ENCODE peak calls at places on chromosomes 5 and 9, in six cellular contexts. C is hepatocyte, H is PC-3, M is GM23248, V is GM23338, J is SK-N-SH. Y is an unnamed sample.

GRCh38 chr5:10018670-10019069 is 231.0 kb downstream of the ATPSCKMT start:
- DNase-seq in C (peak; percentile 9), H (peak; percentile 90), M (peak; percentile 90), V (no peak), J (no peak), Y (no peak)

GRCh38 chr5:14522721-14523120 is 58.9 kb upstream of the OTULINL start:
- DNase-seq in C (no peak), H (no peak), M (no peak), V (no peak), J (no peak), Y (no peak)

GRCh38 chr9:91751922-91752321 is 198.1 kb downstream of the ROR2 start:
- DNase-seq in C (no peak), H (no peak), M (peak; percentile 91), V (no peak), J (no peak), Y (no peak)

GRCh38 chr5:51625224-51625968 is 242.1 kb downstream of the ISL1 start:
- DNase-seq in C (no peak), H (no peak), M (no peak), V (no peak), J (no peak), Y (no peak)

GRCh38 chr9:89952401-89952800 is 347.6 kb downstream of the GADD45G start:
- DNase-seq in C (no peak), H (no peak), M (peak; percentile 82), V (no peak), J (no peak), Y (no peak)

GRCh38 chr9:113950195-113951031 is 74.3 kb downstream of the ZNF618 start:
- DNase-seq in C (no peak), H (no peak), M (no peak), V (no peak), J (no peak), Y (no peak)

GRCh38 chr9:131402073-131402472 is 8.2 kb downstream of the PRRC2B start:
- DNase-seq in C (no peak), H (no peak), M (peak; percentile 87), V (no peak), J (no peak), Y (no peak)

GRCh38 chr9:130728721-130729120 is 35.1 kb downstream of the EXOSC2 start:
- DNase-seq in C (no peak), H (peak; percentile 80), M (peak; percentile 88), V (no peak), J (no peak), Y (no peak)

GRCh38 chr5:60595183-60595582 is 104.8 kb downstream of the DEPDC1B start:
- DNase-seq in C (no peak), H (no peak), M (no peak), V (no peak), J (no peak), Y (no peak)

GRCh38 chr5:38207343-38207742 is 51.0 kb upstream of the EGFLAM start:
- DNase-seq in C (peak; percentile 12), H (peak; percentile 32), M (peak; percentile 31), V (peak; percentile 68), J (no peak), Y (no peak)

GRCh38 chr5:34660444-34660843 is 4.3 kb downstream of the RAI14 start:
- DNase-seq in C (no peak), H (peak; percentile 33), M (peak; percentile 83), V (no peak), J (no peak), Y (no peak)

GRCh38 chr9:121708768-121709488 is 57.5 kb downstream of the DAB2IP start:
- DNase-seq in C (no peak), H (no peak), M (no peak), V (peak; percentile 60), J (peak; percentile 59), Y (no peak)

GRCh38 chr9:123373447-123373923 is 17.5 kb downstream of the CRB2 start:
- DNase-seq in C (no peak), H (no peak), M (no peak), V (peak; percentile 76), J (peak; percentile 81), Y (no peak)

GRCh38 chr9:132409828-132410528 is at the start of gene CFAP77:
- DNase-seq in C (peak; percentile 66), H (peak; percentile 46), M (peak; percentile 79), V (peak; percentile 80), J (peak; percentile 88), Y (peak; percentile 53)

GRCh38 chr9:121201045-121201737 is 478 bp downstream of the RAB14 start:
- DNase-seq in C (peak; percentile 62), H (no peak), M (peak; percentile 71), V (peak; percentile 60), J (no peak), Y (peak; percentile 59)

GRCh38 chr5:1416856-1417469 is 28.3 kb downstream of the SLC6A3 start:
- DNase-seq in C (no peak), H (no peak), M (no peak), V (no peak), J (no peak), Y (no peak)

GRCh38 chr5:174535691-174536090 is 188.7 kb upstream of the MSX2 start:
- DNase-seq in C (no peak), H (peak; percentile 78), M (no peak), V (peak; percentile 16), J (no peak), Y (no peak)

GRCh38 chr9:89247431-89248370 is 63.3 kb upstream of the CKS2 start:
- DNase-seq in C (peak; percentile 48), H (peak; percentile 53), M (no peak), V (peak; percentile 40), J (no peak), Y (no peak)

GRCh38 chr5:10556893-10557746 is 6.8 kb upstream of the ANKRD33B start:
- DNase-seq in C (no peak), H (peak; percentile 74), M (no peak), V (no peak), J (no peak), Y (no peak)

GRCh38 chr9:81874228-81874627 is 54.0 kb upstream of the SPATA31D4 start:
- DNase-seq in C (no peak), H (no peak), M (no peak), V (no peak), J (no peak), Y (no peak)

GRCh38 chr5:180640301-180640764 is 9.1 kb downstream of the FLT4 start:
- DNase-seq in C (no peak), H (no peak), M (no peak), V (no peak), J (peak; percentile 24), Y (no peak)

GRCh38 chr5:168137265-168137664 is 154.2 kb upstream of the WWC1 start:
- DNase-seq in C (no peak), H (no peak), M (no peak), V (no peak), J (no peak), Y (no peak)

GRCh38 chr5:153960269-153961215 is 78.2 kb downstream of the FAM114A2 start:
- DNase-seq in C (no peak), H (no peak), M (peak; percentile 24), V (peak; percentile 22), J (no peak), Y (no peak)

GRCh38 chr5:59863777-59864176 is 29.7 kb downstream of the PDE4D start:
- DNase-seq in C (no peak), H (no peak), M (peak; percentile 46), V (no peak), J (no peak), Y (no peak)

GRCh38 chr5:154896562-154896919 is 38.1 kb downstream of the CNOT8 start:
- DNase-seq in C (no peak), H (no peak), M (no peak), V (no peak), J (no peak), Y (no peak)

GRCh38 chr9:130765135-130766030 is 69.7 kb upstream of the ABL1 start:
- DNase-seq in C (no peak), H (no peak), M (peak; percentile 43), V (no peak), J (no peak), Y (no peak)

GRCh38 chr5:125177340-125177739 is 430.9 kb upstream of the ZNF608 start:
- DNase-seq in C (no peak), H (no peak), M (no peak), V (no peak), J (no peak), Y (no peak)

GRCh38 chr9:137082925-137083290 is 3.9 kb upstream of the MAN1B1 start:
- DNase-seq in C (no peak), H (no peak), M (peak; percentile 5), V (no peak), J (no peak), Y (no peak)

GRCh38 chr9:137084526-137084925 is 2.3 kb upstream of the MAN1B1 start:
- DNase-seq in C (no peak), H (no peak), M (no peak), V (no peak), J (no peak), Y (no peak)

GRCh38 chr9:137080260-137081122 is 3.2 kb downstream of the UAP1L1 start:
- DNase-seq in C (no peak), H (no peak), M (no peak), V (no peak), J (no peak), Y (no peak)

GRCh38 chr9:137083418-137084004 is 3.3 kb upstream of the MAN1B1 start:
- DNase-seq in C (peak; percentile 85), H (peak; percentile 92), M (peak; percentile 98), V (no peak), J (no peak), Y (no peak)

GRCh38 chr9:137082222-137082924 is 4.4 kb upstream of the MAN1B1 start:
- DNase-seq in C (no peak), H (no peak), M (no peak), V (no peak), J (no peak), Y (no peak)
- H3K27ac ChIP-seq in C (no peak overlapping the region), H (no peak overlapping the region), M (peak overlapping the region; percentile 80), V (no peak overlapping the region), J (peak overlapping the region; percentile 85), Y (no peak overlapping the region)

GRCh38 chr9:70504814-70505213 is 90.4 kb upstream of the KLF9 start:
- DNase-seq in C (no peak), H (no peak), M (no peak), V (no peak), J (no peak), Y (no peak)
- H3K4me2 ChIP-seq in C (no peak overlapping the region), H (no peak overlapping the region), M (no peak overlapping the region), V (no peak overlapping the region), J (no peak overlapping the region), Y (no peak overlapping the region)

GRCh38 chr9:136403538-136403914 is 3.6 kb upstream of the SNAPC4 start:
- DNase-seq in C (no peak), H (no peak), M (no peak), V (no peak), J (no peak), Y (no peak)
- TF ChIP-seq EZH2phosphoT487 in C (no peak), H (no peak), M (no peak), V (no peak), J (no peak), Y (no peak)

DNA sequence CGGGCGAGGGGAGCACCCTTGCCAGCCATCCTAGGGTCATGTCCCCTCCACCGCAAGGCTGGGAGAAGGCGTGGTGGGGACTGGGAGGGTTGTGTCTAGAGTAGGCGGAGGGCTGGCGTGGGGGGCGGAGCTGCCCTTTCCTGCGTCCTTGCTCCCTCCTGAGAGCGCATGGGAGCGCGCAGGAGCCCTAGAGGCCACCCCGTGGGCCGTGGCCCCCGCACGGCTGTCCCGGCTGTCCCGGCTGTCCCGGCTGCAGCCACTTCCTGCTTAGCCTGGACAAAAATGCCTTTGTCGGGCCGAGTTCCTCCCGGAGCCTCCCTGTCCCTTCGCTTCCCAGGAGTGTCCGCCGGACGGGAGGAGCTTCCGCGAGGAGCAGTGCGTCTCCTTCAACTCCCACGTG is 4.9 kb downstream of the ADAMTSL2 start:
- DNase-seq in C (no peak), H (no peak), M (peak; percentile 26), V (peak; percentile 54), J (no peak), Y (no peak)
- H3K27ac ChIP-seq in C (no peak overlapping the region), H (no peak overlapping the region), M (no peak overlapping the region), V (no peak overlapping the region), J (no peak overlapping the region), Y (no peak overlapping the region)

GRCh38 chr5:75574791-75575190 is 36.5 kb upstream of the ANKDD1B start:
- DNase-seq in C (peak; percentile 5), H (no peak), M (no peak), V (no peak), J (no peak), Y (no peak)
- H3K4me2 ChIP-seq in C (no peak overlapping the region), H (no peak overlapping the region), M (no peak overlapping the region), V (no peak overlapping the region), J (no peak overlapping the region), Y (no peak overlapping the region)